ENCODE peak calls at places on chromosomes 4 and X, in nine cellular contexts. J is epithelial cell of esophagus, X is A673, O is anterior cingulate cortex, T is upper lobe of right lung, F is upper lobe of left lung, Z is GM04504, B is nephron progenitor cell, G is glutamatergic neuron. M is an unnamed sample.

GRCh38 chrX:74246524-74246923 is 57.5 kb upstream of the ZCCHC13 start:
- DNase-seq in J (peak; percentile 54), X (no peak), O (no peak), T (no peak), F (no peak), Z (no peak), B (no peak), G (no peak), M (no peak)

GRCh38 chr4:185730849-185731608 is 81.0 kb downstream of the SORBS2 start:
- DNase-seq in J (peak; percentile 88), X (no peak), O (no peak), T (no peak), F (no peak), Z (no peak), B (no peak), G (no peak), M (no peak)

GRCh38 chr4:15754323-15754722 is 23.8 kb upstream of the CD38 start:
- DNase-seq in J (no peak), X (no peak), O (no peak), T (no peak), F (no peak), Z (no peak), B (no peak), G (no peak), M (no peak)

GRCh38 chr4:45946699-45947098 is 177.2 kb downstream of the GABRG1 start:
- DNase-seq in J (no peak), X (peak; percentile 44), O (no peak), T (no peak), F (no peak), Z (no peak), B (no peak), G (no peak), M (no peak)

GRCh38 chr4:173413043-173413442 is 14.1 kb upstream of the SCRG1 start:
- DNase-seq in J (peak; percentile 22), X (peak; percentile 82), O (no peak), T (no peak), F (peak; percentile 44), Z (no peak), B (no peak), G (no peak), M (no peak)

GRCh38 chr4:138275946-138276621 is 33.9 kb upstream of the SLC7A11 start:
- DNase-seq in J (peak; percentile 89), X (no peak), O (no peak), T (no peak), F (no peak), Z (peak; percentile 83), B (no peak), G (no peak), M (peak; percentile 4)

GRCh38 chrX:150199181-150199580 is 163.9 kb upstream of the MAMLD1 start:
- DNase-seq in J (no peak), X (no peak), O (no peak), T (no peak), F (no peak), Z (no peak), B (no peak), G (no peak), M (no peak)

GRCh38 chrX:13077168-13077567 is 32.7 kb upstream of the FAM9C start:
- DNase-seq in J (peak; percentile 29), X (peak; percentile 9), O (no peak), T (no peak), F (peak; percentile 57), Z (no peak), B (no peak), G (no peak), M (no peak)

GRCh38 chrX:107674480-107675364 is 46.4 kb downstream of the PRPS1 start:
- DNase-seq in J (peak; percentile 50), X (no peak), O (no peak), T (peak; percentile 69), F (peak; percentile 77), Z (peak; percentile 17), B (peak; percentile 6), G (peak; percentile 23), M (no peak)

GRCh38 chr4:173159791-173160190 is 8.8 kb upstream of the GALNT7 start:
- DNase-seq in J (no peak), X (no peak), O (no peak), T (no peak), F (no peak), Z (no peak), B (no peak), G (no peak), M (no peak)

GRCh38 chr4:141540643-141541042 is 95.7 kb upstream of the IL15 start:
- DNase-seq in J (no peak), X (no peak), O (no peak), T (no peak), F (no peak), Z (no peak), B (no peak), G (no peak), M (no peak)

GRCh38 chr4:78621395-78621794 is 69.8 kb downstream of the ANXA3 start:
- DNase-seq in J (no peak), X (no peak), O (no peak), T (no peak), F (no peak), Z (no peak), B (no peak), G (no peak), M (no peak)

GRCh38 chr4:110170861-110171260 is 27.6 kb downstream of the ELOVL6 start:
- DNase-seq in J (no peak), X (no peak), O (no peak), T (no peak), F (no peak), Z (no peak), B (no peak), G (no peak), M (no peak)

GRCh38 chr4:153335665-153336064 is 8.8 kb upstream of the MND1 start:
- DNase-seq in J (peak; percentile 76), X (no peak), O (no peak), T (no peak), F (no peak), Z (no peak), B (no peak), G (no peak), M (no peak)

GRCh38 chr4:6449335-6449734 is 23.1 kb downstream of the PPP2R2C start:
- DNase-seq in J (no peak), X (no peak), O (no peak), T (peak; percentile 53), F (no peak), Z (no peak), B (no peak), G (no peak), M (no peak)

GRCh38 chrX:119692241-119693031 is 532 bp downstream of the SEPTIN6 start:
- DNase-seq in J (peak; percentile 36), X (peak; percentile 37), O (peak; percentile 13), T (peak; percentile 68), F (peak; percentile 39), Z (no peak), B (peak; percentile 57), G (peak; percentile 57), M (peak; percentile 28)

GRCh38 chrX:47561653-47562151 is 697 bp downstream of the ARAF start:
- DNase-seq in J (no peak), X (no peak), O (no peak), T (no peak), F (no peak), Z (no peak), B (no peak), G (no peak), M (no peak)

GRCh38 chrX:100979881-100980607 is 10.5 kb downstream of the ARL13A start:
- DNase-seq in J (peak; percentile 74), X (no peak), O (no peak), T (no peak), F (peak; percentile 26), Z (no peak), B (no peak), G (no peak), M (no peak)

GRCh38 chrX:105975382-105975781 is 63.1 kb downstream of the SERPINA7 start:
- DNase-seq in J (peak; percentile 32), X (no peak), O (no peak), T (no peak), F (no peak), Z (no peak), B (no peak), G (no peak), M (no peak)

GRCh38 chr4:1154523-1155182 is 17.7 kb downstream of the SPON2 start:
- DNase-seq in J (no peak), X (no peak), O (no peak), T (no peak), F (no peak), Z (peak; percentile 28), B (no peak), G (no peak), M (no peak)

GRCh38 chr4:156656911-156657310 is 314.7 kb downstream of the PDGFC start:
- DNase-seq in J (no peak), X (no peak), O (no peak), T (no peak), F (no peak), Z (no peak), B (no peak), G (no peak), M (no peak)